ENCODE peak calls at places on chromosomes 6 and 20, in seven cellular contexts. U, V, C, O, F, I and S are unnamed samples.

GRCh38 chr6:148617522-148617921 is 129.3 kb upstream of the UST start:
- DNase-seq in U (no peak), V (peak; percentile 58), C (no peak), O (no peak), F (no peak), I (no peak), S (peak; percentile 31)

GRCh38 chr6:16758163-16758975 is 2.9 kb downstream of the ATXN1 start:
- DNase-seq in U (no peak), V (peak; percentile 34), C (no peak), O (no peak), F (no peak), I (no peak), S (peak; percentile 58)

GRCh38 chr6:168901076-168901475 is 352.6 kb downstream of the THBS2 start:
- DNase-seq in U (no peak), V (no peak), C (no peak), O (no peak), F (no peak), I (no peak), S (no peak)

GRCh38 chr6:64034840-64035656 is 399.4 kb downstream of the PHF3 start:
- DNase-seq in U (no peak), V (peak; percentile 17), C (no peak), O (no peak), F (no peak), I (peak; percentile 97), S (peak; percentile 37)

GRCh38 chr20:3655032-3655405 is 8.2 kb downstream of the GFRA4 start:
- DNase-seq in U (no peak), V (no peak), C (no peak), O (no peak), F (no peak), I (no peak), S (no peak)

GRCh38 chr6:105317607-105318533 is 85.0 kb downstream of the PREP start:
- DNase-seq in U (no peak), V (no peak), C (no peak), O (no peak), F (no peak), I (peak; percentile 29), S (peak; percentile 33)

GRCh38 chr20:41245086-41245707 is 72.3 kb downstream of the ZHX3 start:
- DNase-seq in U (no peak), V (peak; percentile 52), C (no peak), O (no peak), F (no peak), I (no peak), S (peak; percentile 53)

GRCh38 chr6:85096976-85097375 is 332.6 kb upstream of the TBX18 start:
- DNase-seq in U (no peak), V (no peak), C (no peak), O (no peak), F (no peak), I (peak; percentile 41), S (no peak)

GRCh38 chr6:13711384-13711725 is 280 bp downstream of the RANBP9 start:
- DNase-seq in U (peak; percentile 61), V (no peak), C (no peak), O (no peak), F (no peak), I (peak; percentile 26), S (no peak)

GRCh38 chr20:40868568-40869223 is 159.9 kb upstream of the TOP1 start:
- DNase-seq in U (peak; percentile 49), V (peak; percentile 71), C (peak; percentile 23), O (no peak), F (no peak), I (no peak), S (peak; percentile 71)

GRCh38 chr20:49615401-49616153 is 47.6 kb upstream of the PTGIS start:
- DNase-seq in U (no peak), V (no peak), C (peak; percentile 76), O (no peak), F (peak; percentile 82), I (no peak), S (no peak)

GRCh38 chr6:26202201-26202611 is 115.0 kb downstream of the HFE start:
- DNase-seq in U (no peak), V (no peak), C (no peak), O (no peak), F (no peak), I (no peak), S (no peak)

GRCh38 chr6:1611322-1611571 is 1.5 kb downstream of the FOXC1 start:
- DNase-seq in U (no peak), V (no peak), C (no peak), O (no peak), F (no peak), I (no peak), S (peak; percentile 53)
- H3K4me3 ChIP-seq in U (peak overlapping the region; percentile 91), V (peak overlapping the region; percentile 58), C (peak overlapping the region; percentile 78), O (no peak overlapping the region), F (peak overlapping the region; percentile 77), I (peak overlapping the region; percentile 56), S (peak overlapping the region; percentile 72)

GRCh38 chr20:54351371-54352136 is 123.8 kb upstream of the DOK5 start:
- DNase-seq in U (no peak), V (no peak), C (no peak), O (no peak), F (no peak), I (no peak), S (no peak)

GRCh38 chr20:54355631-54356280 is 119.6 kb upstream of the DOK5 start:
- DNase-seq in U (no peak), V (peak; percentile 13), C (no peak), O (no peak), F (no peak), I (peak; percentile 62), S (peak; percentile 33)

GRCh38 chr20:54356726-54357235 is 118.6 kb upstream of the DOK5 start:
- DNase-seq in U (no peak), V (peak; percentile 40), C (no peak), O (no peak), F (no peak), I (no peak), S (no peak)

GRCh38 chr20:54350415-54350814 is 125.0 kb upstream of the DOK5 start:
- DNase-seq in U (no peak), V (peak; percentile 35), C (no peak), O (no peak), F (no peak), I (no peak), S (peak; percentile 65)

GRCh38 chr20:54353337-54353736 is 122.1 kb upstream of the DOK5 start:
- DNase-seq in U (no peak), V (no peak), C (no peak), O (no peak), F (no peak), I (no peak), S (no peak)
- TF ChIP-seq CTCF in U (no peak), V (no peak), C (no peak), O (no peak), F (no peak), I (no peak), S (no peak)

GRCh38 chr20:31676534-31677030 is 38.9 kb downstream of the COX4I2 start:
- DNase-seq in U (no peak), V (no peak), C (no peak), O (no peak), F (no peak), I (no peak), S (no peak)

GRCh38 chr20:31673435-31673834 is 35.7 kb downstream of the COX4I2 start:
- DNase-seq in U (no peak), V (no peak), C (no peak), O (no peak), F (no peak), I (no peak), S (no peak)

GRCh38 chr20:31673943-31674463 is 36.3 kb downstream of the COX4I2 start:
- DNase-seq in U (no peak), V (no peak), C (no peak), O (no peak), F (no peak), I (no peak), S (no peak)

GRCh38 chr20:31675828-31676533 is 38.3 kb downstream of the COX4I2 start:
- DNase-seq in U (no peak), V (peak; percentile 80), C (no peak), O (peak; percentile 77), F (no peak), I (no peak), S (peak; percentile 71)

GRCh38 chr20:31674895-31675827 is 37.4 kb downstream of the COX4I2 start:
- DNase-seq in U (peak; percentile 80), V (peak; percentile 88), C (peak; percentile 67), O (peak; percentile 60), F (peak; percentile 66), I (peak; percentile 82), S (peak; percentile 93)
- H3K4me3 ChIP-seq in U (peak overlapping the region; percentile 9), V (no peak overlapping the region), C (peak overlapping the region; percentile 17), O (peak overlapping the region; percentile 13), F (peak overlapping the region; percentile 40), I (no peak overlapping the region), S (peak overlapping the region; percentile 20)

GRCh38 chr20:37426106-37426505 is 80.2 kb downstream of the SRC start:
- DNase-seq in U (no peak), V (no peak), C (no peak), O (no peak), F (no peak), I (no peak), S (no peak)

GRCh38 chr20:37430044-37430443 is 84.1 kb downstream of the SRC start:
- DNase-seq in U (no peak), V (no peak), C (no peak), O (no peak), F (no peak), I (no peak), S (no peak)

GRCh38 chr20:37425103-37425625 is 79.2 kb downstream of the SRC start:
- DNase-seq in U (no peak), V (no peak), C (no peak), O (no peak), F (no peak), I (no peak), S (no peak)

GRCh38 chr20:37424062-37424851 is 78.3 kb downstream of the SRC start:
- DNase-seq in U (no peak), V (no peak), C (no peak), O (no peak), F (no peak), I (no peak), S (no peak)

GRCh38 chr20:37426978-37427377 is 81.0 kb downstream of the SRC start:
- DNase-seq in U (no peak), V (no peak), C (no peak), O (no peak), F (no peak), I (no peak), S (no peak)
- TF ChIP-seq CTCF in U (no peak), V (no peak), C (no peak), O (no peak), F (no peak), I (no peak), S (no peak)

DNA sequence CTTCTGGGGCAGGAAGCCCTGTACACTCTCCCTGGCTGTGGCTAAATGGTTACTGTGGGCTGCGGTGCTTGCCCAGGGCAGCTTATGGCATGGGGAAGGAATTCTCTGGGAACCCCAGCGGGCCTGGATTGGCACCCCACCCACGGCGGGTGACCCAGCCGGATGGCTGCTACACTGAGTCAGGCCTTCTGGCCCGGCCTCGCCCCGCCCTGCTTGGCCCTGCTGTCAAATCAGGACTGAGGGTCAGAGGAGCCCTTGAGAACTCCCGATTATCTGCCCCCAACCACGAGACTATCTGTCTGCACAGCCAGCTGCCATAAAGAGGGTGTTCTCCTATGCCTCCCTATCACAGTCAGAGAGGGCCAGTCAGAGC is 7.3 kb upstream of the ITPR3 start:
- DNase-seq in U (no peak), V (peak; percentile 76), C (peak; percentile 67), O (no peak), F (no peak), I (peak; percentile 82), S (no peak)
- H3K4me3 ChIP-seq in U (no peak overlapping the region), V (no peak overlapping the region), C (no peak overlapping the region), O (no peak overlapping the region), F (no peak overlapping the region), I (no peak overlapping the region), S (no peak overlapping the region)

GRCh38 chr6:35948725-35949124 is 27.8 kb upstream of the SRPK1 start:
- DNase-seq in U (no peak), V (peak; percentile 41), C (no peak), O (peak; percentile 11), F (no peak), I (peak; percentile 32), S (peak; percentile 47)
- TF ChIP-seq CTCF in U (no peak), V (peak; percentile 49), C (no peak), O (peak; percentile 10), F (no peak), I (peak; percentile 8), S (peak; percentile 50)